ENCODE peak calls at places on chromosome 4, in five cellular contexts. A is coronary artery; P is amniotic epithelial cell; M is iPS DF 6.9; J is activated CD4-positive, alpha-beta T cell treated with anti-CD3 and anti-CD28 coated beads, Interleukin-2, amount 50 U/mL, for 48 hours. B is an unnamed sample.

GRCh38 chr4:89273741-89274141 is 33.9 kb downstream of the GPRIN3 start:
- DNase-seq in A (no peak), P (no peak), M (no peak), J (no peak), B (no peak)

GRCh38 chr4:172740434-172740833 is 428.2 kb upstream of the GALNT7 start:
- DNase-seq in A (no peak), P (peak; percentile 3), M (no peak), J (no peak), B (no peak)

GRCh38 chr4:150217192-150217591 is 138.9 kb downstream of the DCLK2 start:
- DNase-seq in A (no peak), P (peak; percentile 77), M (no peak), J (no peak), B (no peak)

GRCh38 chr4:57193164-57193810 is 83.1 kb upstream of the IGFBP7 start:
- DNase-seq in A (no peak), P (no peak), M (no peak), J (no peak), B (no peak)

GRCh38 chr4:158446106-158446505 is 75.6 kb upstream of the RXFP1 start:
- DNase-seq in A (no peak), P (peak; percentile 84), M (no peak), J (no peak), B (no peak)

GRCh38 chr4:151887151-151887815 is 126.5 kb upstream of the GATB start:
- DNase-seq in A (no peak), P (peak; percentile 3), M (no peak), J (no peak), B (no peak)

GRCh38 chr4:98603683-98604573 is 54.5 kb downstream of the TSPAN5 start:
- DNase-seq in A (no peak), P (peak; percentile 75), M (no peak), J (no peak), B (no peak)

GRCh38 chr4:150264595-150265141 is 186.4 kb downstream of the DCLK2 start:
- DNase-seq in A (no peak), P (peak; percentile 33), M (no peak), J (no peak), B (no peak)

GRCh38 chr4:148041606-148042324 is 309.9 kb downstream of the ARHGAP10 start:
- DNase-seq in A (no peak), P (no peak), M (no peak), J (no peak), B (no peak)

GRCh38 chr4:147326581-147326980 is 154.3 kb upstream of the EDNRA start:
- DNase-seq in A (no peak), P (no peak), M (no peak), J (no peak), B (no peak)

GRCh38 chr4:32133141-32133540 is 1413.0 kb downstream of the PCDH7 start:
- DNase-seq in A (no peak), P (peak; percentile 49), M (no peak), J (no peak), B (no peak)

GRCh38 chr4:128455480-128455879 is 167.9 kb upstream of the PGRMC2 start:
- DNase-seq in A (no peak), P (no peak), M (no peak), J (no peak), B (no peak)

GRCh38 chr4:118032691-118033090 is 1.6 kb upstream of the NDST3 start:
- DNase-seq in A (no peak), P (peak; percentile 29), M (no peak), J (no peak), B (no peak)

GRCh38 chr4:68283714-68284113 is 38.2 kb upstream of the TMPRSS11B start:
- DNase-seq in A (no peak), P (no peak), M (no peak), J (no peak), B (no peak)

GRCh38 chr4:128958194-128958593 is 135.1 kb downstream of the SCLT1 start:
- DNase-seq in A (no peak), P (no peak), M (no peak), J (no peak), B (no peak)

GRCh38 chr4:11271263-11271662 is 157.4 kb downstream of the HS3ST1 start:
- DNase-seq in A (no peak), P (no peak), M (no peak), J (no peak), B (no peak)

GRCh38 chr4:3013323-3013722 is 50.0 kb downstream of the GRK4 start:
- DNase-seq in A (no peak), P (no peak), M (no peak), J (no peak), B (no peak)

GRCh38 chr4:158996669-158997074 is 106.2 kb upstream of the RAPGEF2 start:
- DNase-seq in A (no peak), P (peak; percentile 96), M (no peak), J (no peak), B (no peak)

GRCh38 chr4:166458756-166459155 is 585.7 kb downstream of the TLL1 start:
- DNase-seq in A (no peak), P (peak; percentile 50), M (no peak), J (no peak), B (no peak)

GRCh38 chr4:123200417-123200945 is 196.1 kb upstream of the SPRY1 start:
- DNase-seq in A (no peak), P (no peak), M (no peak), J (no peak), B (no peak)

GRCh38 chr4:132646186-132646585 is 502.9 kb upstream of the PCDH10 start:
- DNase-seq in A (no peak), P (no peak), M (no peak), J (no peak), B (no peak)

GRCh38 chr4:1989533-1990347 is 19.0 kb downstream of the NELFA start:
- DNase-seq in A (peak; percentile 59), P (no peak), M (no peak), J (no peak), B (no peak)

GRCh38 chr4:6626066-6626465 is 14.4 kb upstream of the MRFAP1 start:
- DNase-seq in A (no peak), P (no peak), M (no peak), J (no peak), B (no peak)

GRCh38 chr4:123248260-123248659 is 148.3 kb upstream of the SPRY1 start:
- DNase-seq in A (no peak), P (peak; percentile 82), M (no peak), J (no peak), B (no peak)

GRCh38 chr4:73589261-73589847 is 30.9 kb downstream of the RASSF6 start:
- DNase-seq in A (no peak), P (peak; percentile 85), M (no peak), J (no peak), B (no peak)

GRCh38 chr4:168854216-168854921 is 155.7 kb downstream of the CBR4 start:
- DNase-seq in A (no peak), P (no peak), M (no peak), J (no peak), B (no peak)

GRCh38 chr4:174490356-174490969 is 31.8 kb downstream of the HPGD start:
- DNase-seq in A (no peak), P (peak; percentile 78), M (no peak), J (no peak), B (no peak)

GRCh38 chr4:25861951-25862410 is 807 bp downstream of the SEL1L3 start:
- DNase-seq in A (no peak), P (peak; percentile 19), M (no peak), J (peak; percentile 34), B (no peak)

GRCh38 chr4:6875431-6875831 is 34.2 kb upstream of the TBC1D14 start:
- DNase-seq in A (no peak), P (no peak), M (no peak), J (no peak), B (no peak)

GRCh38 chr4:158729716-158730559 is 6.7 kb upstream of the PPID start:
- DNase-seq in A (no peak), P (peak; percentile 49), M (no peak), J (peak; percentile 37), B (no peak)

GRCh38 chr4:112515278-112516075 is 503 bp downstream of the NEUROG2 start:
- DNase-seq in A (no peak), P (no peak), M (no peak), J (peak; percentile 50), B (no peak)

GRCh38 chr4:76993787-76994641 is 44.5 kb downstream of the SEPTIN11 start:
- DNase-seq in A (no peak), P (no peak), M (no peak), J (peak; percentile 21), B (no peak)